ENCODE peak calls at places on chromosome 13, in five cellular contexts. P, J, A, F and W are unnamed samples.

GRCh38 chr13:38637576-38637975 is 49.3 kb upstream of the FREM2 start:
- DNase-seq in J (no peak), P (no peak), A (no peak), F (no peak), W (no peak)

GRCh38 chr13:66634384-66634783 is 595.8 kb downstream of the PCDH9 start:
- DNase-seq in F (no peak), A (no peak), P (no peak), J (no peak), W (no peak)

GRCh38 chr13:41310963-41311606 is at the start of gene NAA16:
- DNase-seq in J (peak; percentile 88), F (peak; percentile 75), A (peak; percentile 91), P (peak; percentile 91), W (peak; percentile 89)

GRCh38 chr13:52128714-52129700 is at the start of gene NEK5:
- DNase-seq in A (peak; percentile 73), J (peak; percentile 72), P (peak; percentile 88), F (peak; percentile 46), W (peak; percentile 85)

GRCh38 chr13:32126756-32127155 is 95.2 kb downstream of the FRY start:
- DNase-seq in P (no peak), F (no peak), A (no peak), J (no peak), W (no peak)

GRCh38 chr13:52983836-52984235 is 44.8 kb upstream of the OLFM4 start:
- DNase-seq in F (no peak), A (no peak), J (no peak), P (no peak), W (no peak)

GRCh38 chr13:48478401-48478800 is 54.5 kb downstream of the RCBTB2 start:
- DNase-seq in J (no peak), F (no peak), P (no peak), A (no peak), W (peak; percentile 80)

GRCh38 chr13:81275666-81276258 is 934.8 kb upstream of the SPRY2 start:
- DNase-seq in P (no peak), J (no peak), A (no peak), F (no peak), W (no peak)

GRCh38 chr13:52879950-52880650 is 31.7 kb upstream of the PCDH8 start:
- DNase-seq in A (no peak), F (peak; percentile 29), P (peak; percentile 56), J (no peak), W (no peak)

GRCh38 chr13:113974304-113975281 is 717 bp upstream of the C13orf46 start:
- DNase-seq in P (no peak), J (no peak), A (no peak), F (no peak), W (no peak)

GRCh38 chr13:111907341-111907880 is 159.5 kb upstream of the SOX1 start:
- DNase-seq in A (no peak), F (no peak), P (peak; percentile 12), J (no peak), W (no peak)

GRCh38 chr13:73702419-73703071 is 431.7 kb downstream of the KLF12 start:
- DNase-seq in F (no peak), P (no peak), A (no peak), J (no peak), W (no peak)

GRCh38 chr13:113537909-113538688 is 46.5 kb upstream of the TFDP1 start:
- DNase-seq in J (no peak), P (no peak), F (no peak), A (no peak), W (no peak)

GRCh38 chr13:51177188-51177587 is 45.0 kb upstream of the FAM124A start:
- DNase-seq in J (no peak), P (no peak), F (no peak), A (no peak), W (no peak)

GRCh38 chr13:98468929-98469328 is 108.0 kb downstream of the STK24 start:
- DNase-seq in F (no peak), J (no peak), P (no peak), A (no peak), W (no peak)

GRCh38 chr13:73677041-73677589 is 457.1 kb downstream of the KLF12 start:
- DNase-seq in F (no peak), A (no peak), J (no peak), P (no peak), W (peak; percentile 13)

GRCh38 chr13:48859168-48860105 is 116.3 kb upstream of the FNDC3A start:
- DNase-seq in J (no peak), A (no peak), P (peak; percentile 49), F (no peak), W (peak; percentile 30)

GRCh38 chr13:30898721-30899188 is 7.3 kb upstream of the MEDAG start:
- DNase-seq in F (no peak), A (no peak), J (peak; percentile 100), P (no peak), W (peak; percentile 3)

DNA sequence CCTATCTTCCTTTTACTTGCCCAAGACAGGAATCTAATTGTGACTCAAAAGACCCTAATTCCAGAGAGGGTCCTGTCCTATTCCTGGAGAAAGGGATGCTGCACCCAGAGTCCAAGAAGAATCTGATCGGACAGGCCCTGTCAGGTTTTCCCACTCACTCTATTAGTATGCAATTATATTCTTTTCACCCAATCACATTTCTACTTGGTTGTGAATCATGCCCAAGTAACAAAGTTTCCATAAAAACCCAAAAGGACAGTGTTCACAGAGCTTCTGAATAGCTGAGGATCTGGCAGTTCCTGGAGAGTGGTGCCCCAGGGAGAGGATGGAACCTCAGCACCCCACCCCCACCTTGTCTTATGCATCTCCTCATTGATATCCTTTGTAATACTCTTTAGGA is 135.3 kb upstream of the SLITRK5 start:
- DNase-seq in F (no peak), P (no peak), J (no peak), A (no peak), W (no peak)
- H2BK12ac ChIP-seq in F (no peak overlapping the region), P (no peak overlapping the region), J (no peak overlapping the region), A (no peak overlapping the region), W (no peak overlapping the region)

DNA sequence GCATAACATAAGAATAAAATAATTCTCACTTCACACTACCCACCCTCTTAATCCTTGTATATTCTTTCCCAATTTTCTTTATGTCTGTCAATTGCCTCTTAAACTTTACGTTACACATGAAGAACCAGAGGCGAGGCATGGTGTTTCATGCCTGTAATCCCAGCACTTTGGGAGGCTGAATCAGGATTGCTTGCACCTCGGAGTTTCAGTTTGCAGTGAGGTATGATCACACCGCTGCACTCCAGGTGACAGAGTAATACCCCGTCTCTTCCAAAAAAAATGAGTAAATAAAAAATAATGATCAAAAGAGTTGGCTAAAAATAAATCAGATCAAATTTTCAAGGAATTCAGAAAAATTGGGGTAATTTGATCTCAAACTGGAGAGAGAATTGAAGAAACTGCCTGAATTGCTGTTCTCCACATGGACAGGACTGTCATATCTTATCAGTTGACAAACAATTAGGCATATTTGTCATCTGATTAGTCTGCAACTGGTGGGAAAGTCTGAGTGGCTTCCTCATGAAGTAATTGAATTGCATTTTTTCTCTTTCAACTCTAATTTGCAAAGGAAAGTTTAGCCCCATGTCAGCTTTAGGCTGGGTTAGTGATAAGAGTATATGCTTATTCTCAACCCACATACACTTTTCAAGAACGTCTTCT is 302.9 kb downstream of the ITGBL1 start:
- DNase-seq in A (no peak), P (no peak), F (no peak), J (peak; percentile 27), W (peak; percentile 61)
- H2BK12ac ChIP-seq in A (no peak overlapping the region), P (no peak overlapping the region), F (no peak overlapping the region), J (no peak overlapping the region), W (no peak overlapping the region)

DNA sequence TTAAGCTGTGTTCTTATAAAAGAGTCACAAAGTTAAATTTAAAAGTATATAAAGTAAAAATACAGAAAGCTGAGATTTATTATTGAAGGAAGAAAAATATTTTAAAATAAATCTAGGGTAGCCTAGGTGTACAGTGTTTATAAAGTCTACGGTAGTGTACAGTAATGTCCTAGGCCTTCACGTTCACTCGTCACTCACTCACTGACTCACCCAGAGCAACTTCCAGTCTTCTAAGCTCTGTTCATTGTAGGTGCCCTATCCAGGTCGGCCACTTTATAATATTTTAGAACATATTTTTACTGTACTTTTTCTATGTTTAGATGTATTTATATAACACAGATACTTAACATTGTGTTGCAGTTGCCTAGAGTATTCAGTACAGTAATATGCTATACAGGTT is 47.4 kb downstream of the NDFIP2 start:
- DNase-seq in A (no peak), J (peak; percentile 11), P (no peak), F (no peak), W (no peak)
- H2BK12ac ChIP-seq in A (no peak overlapping the region), J (no peak overlapping the region), P (no peak overlapping the region), F (no peak overlapping the region), W (no peak overlapping the region)

GRCh38 chr13:33752631-33753030 is 65.3 kb upstream of the RFC3 start:
- DNase-seq in F (no peak), P (no peak), J (no peak), A (no peak), W (no peak)
- H2BK12ac ChIP-seq in F (no peak overlapping the region), P (no peak overlapping the region), J (no peak overlapping the region), A (no peak overlapping the region), W (no peak overlapping the region)

DNA sequence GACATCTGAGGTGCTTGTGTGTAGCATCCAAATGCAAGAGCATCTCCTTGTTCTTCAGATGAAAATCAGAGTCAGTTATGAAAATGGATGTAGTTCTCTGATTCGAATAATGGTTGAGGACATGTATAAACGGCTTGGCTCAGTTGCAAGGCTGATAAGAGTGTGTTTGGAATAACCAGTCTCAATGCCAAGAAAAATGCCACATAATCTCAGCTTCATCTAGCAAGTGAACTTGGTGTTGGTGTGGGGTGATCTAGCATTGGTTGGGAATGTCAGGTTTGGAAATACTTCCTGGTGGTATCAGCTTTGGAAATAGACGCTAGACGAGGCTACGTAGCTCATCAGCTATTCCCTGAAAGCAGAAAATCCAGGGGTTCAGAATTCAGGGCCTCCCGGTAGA is 362.0 kb downstream of the FGF9 start:
- DNase-seq in P (no peak), F (no peak), A (no peak), J (no peak), W (no peak)
- H2BK12ac ChIP-seq in P (no peak overlapping the region), F (no peak overlapping the region), A (no peak overlapping the region), J (no peak overlapping the region), W (no peak overlapping the region)

DNA sequence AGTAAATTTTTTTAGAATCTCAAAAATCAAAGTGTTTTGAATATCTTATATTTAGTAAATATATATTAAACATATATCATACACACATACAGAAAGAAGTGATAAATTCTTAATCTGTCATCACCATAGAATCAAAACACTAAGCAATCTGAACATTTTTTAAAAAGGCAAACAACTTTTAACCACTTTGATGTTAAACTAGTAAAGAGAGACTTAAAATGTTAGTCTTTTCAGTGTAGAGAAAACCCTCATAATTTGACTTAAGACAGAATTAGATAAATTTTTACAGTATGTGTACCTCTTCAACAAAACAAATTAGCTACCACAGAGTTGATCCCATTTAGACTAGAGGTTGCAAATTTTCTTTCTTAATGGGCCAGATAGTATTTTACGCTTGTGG is 13.4 kb downstream of the SUPT20H start:
- DNase-seq in P (no peak), A (no peak), F (no peak), J (no peak), W (no peak)
- H2BK12ac ChIP-seq in P (no peak overlapping the region), A (no peak overlapping the region), F (no peak overlapping the region), J (no peak overlapping the region), W (no peak overlapping the region)

DNA sequence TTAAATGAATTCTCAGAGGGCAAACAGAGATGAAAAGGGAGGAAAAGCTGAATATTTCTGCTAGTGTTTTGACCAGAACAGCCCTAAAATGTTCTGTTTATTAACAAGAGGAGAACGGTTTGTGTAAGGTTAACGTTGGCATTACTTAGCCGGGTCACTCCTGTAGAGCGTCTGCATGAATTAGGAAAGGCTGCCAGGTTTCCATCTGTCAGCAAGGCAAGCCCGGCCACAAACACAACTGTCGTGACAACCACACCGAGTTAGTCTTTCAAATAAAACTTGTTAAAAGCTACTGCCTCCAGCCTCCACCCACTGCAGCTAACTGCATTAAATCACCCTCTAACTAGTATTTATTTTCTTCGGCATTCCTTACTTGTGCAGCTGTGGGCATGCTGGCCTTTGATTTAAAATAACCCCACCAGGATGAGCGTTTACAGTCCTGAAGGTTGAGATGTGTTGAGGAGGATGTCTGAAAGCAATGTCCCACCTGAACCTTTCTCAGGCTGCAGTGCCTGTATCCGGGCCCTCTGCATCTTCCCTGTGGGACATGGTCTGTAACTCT is 527.9 kb downstream of the FGF9 start:
- DNase-seq in A (no peak), P (no peak), F (no peak), J (peak; percentile 0), W (no peak)
- H2BK12ac ChIP-seq in A (no peak overlapping the region), P (no peak overlapping the region), F (no peak overlapping the region), J (no peak overlapping the region), W (no peak overlapping the region)